ENCODE peak calls at places on chromosomes 3 and 15, in four cellular contexts. V is psoas muscle, C is mucosa of descending colon, R is aorta. Z is an unnamed sample. For H3K4me1, the result is how much of the 10 kb centered on the place peaks cover.

GRCh38 chr3:171646357-171647133 is 163.7 kb downstream of the PLD1 start:
- DNase-seq in C (no peak), R (no peak), V (no peak), Z (peak)

GRCh38 chr3:175002732-175003143 is 143.6 kb downstream of the NAALADL2 start:
- DNase-seq in V (no peak), C (no peak), R (no peak), Z (peak)

GRCh38 chr3:6394944-6395343 is 466.0 kb upstream of the GRM7 start:
- DNase-seq in C (no peak), R (no peak), V (no peak), Z (no peak)

GRCh38 chr15:63238181-63238580 is 39.2 kb upstream of the APH1B start:
- DNase-seq in V (no peak), C (no peak), R (no peak), Z (no peak)

GRCh38 chr15:88035381-88035780 is 221.2 kb downstream of the NTRK3 start:
- DNase-seq in C (no peak), R (no peak), V (no peak), Z (no peak)

GRCh38 chr3:123285479-123285878 is 83.7 kb downstream of the SEC22A start:
- DNase-seq in R (no peak), V (no peak), C (no peak), Z (no peak)

GRCh38 chr3:62113092-62113491 is 260.3 kb downstream of the FEZF2 start:
- DNase-seq in V (no peak), R (no peak), C (no peak), Z (no peak)

GRCh38 chr3:66722675-66723074 is 221.9 kb upstream of the LRIG1 start:
- DNase-seq in V (no peak), R (peak), C (peak), Z (peak)

GRCh38 chr15:99504071-99504822 is 61.5 kb upstream of the MEF2A start:
- DNase-seq in R (no peak), V (no peak), C (no peak), Z (no peak)

GRCh38 chr15:60212536-60212935 is 185.2 kb downstream of the ANXA2 start:
- DNase-seq in R (no peak), V (no peak), C (no peak), Z (peak)

GRCh38 chr3:152471814-152472605 is 203.3 kb downstream of the MBNL1 start:
- DNase-seq in V (peak), R (no peak), C (peak), Z (peak)

GRCh38 chr15:71761649-71762048 is 48.7 kb upstream of the NR2E3 start:
- DNase-seq in R (no peak), C (peak), V (no peak), Z (peak)

GRCh38 chr3:129543999-129544398 is 1.0 kb downstream of the H1-8 start:
- DNase-seq in C (no peak), R (no peak), V (peak), Z (no peak)

GRCh38 chr15:57472861-57473260 is 96.6 kb downstream of the CGNL1 start:
- DNase-seq in V (no peak), C (no peak), R (no peak), Z (no peak)

GRCh38 chr15:69824075-69824876 is 273.4 kb downstream of the TLE3 start:
- DNase-seq in R (no peak), V (no peak), C (no peak), Z (no peak)

GRCh38 chr3:182644800-182645433 is 148.4 kb upstream of the ATP11B start:
- DNase-seq in R (no peak), C (no peak), V (no peak), Z (no peak)

GRCh38 chr15:40536501-40536900 is 28.3 kb downstream of the CCDC32 start:
- DNase-seq in V (no peak), C (no peak), R (no peak), Z (no peak)

GRCh38 chr15:61856295-61856694 is 204.0 kb downstream of the VPS13C start:
- DNase-seq in C (no peak), R (no peak), V (no peak), Z (no peak)

GRCh38 chr15:88897456-88898194 is 2.3 kb upstream of the HAPLN3 start:
- DNase-seq in R (peak), C (peak), V (peak), Z (peak)

GRCh38 chr3:32411442-32411841 is 19.8 kb downstream of the CMTM7 start:
- DNase-seq in R (no peak), V (no peak), C (no peak), Z (no peak)

GRCh38 chr3:122996038-122996580 is 31.5 kb downstream of the SEMA5B start:
- DNase-seq in R (peak), V (no peak), C (no peak), Z (no peak)

GRCh38 chr3:38657369-38657768 is 7.9 kb upstream of the SCN5A start:
- DNase-seq in R (no peak), V (no peak), C (no peak), Z (no peak)

GRCh38 chr3:197354195-197355059 is 56.0 kb upstream of the DLG1 start:
- DNase-seq in C (peak), R (no peak), V (peak), Z (no peak)

GRCh38 chr3:53045107-53045783 is 628 bp downstream of the SFMBT1 start:
- DNase-seq in C (peak), R (peak), V (peak), Z (no peak)

GRCh38 chr3:9398715-9399708 is 1.6 kb downstream of the SETD5 start:
- DNase-seq in V (no peak), R (no peak), C (peak), Z (no peak)
- H3K4me1 ChIP-seq in V (half or more), R (under half), C (half or more), Z (under half)

DNA sequence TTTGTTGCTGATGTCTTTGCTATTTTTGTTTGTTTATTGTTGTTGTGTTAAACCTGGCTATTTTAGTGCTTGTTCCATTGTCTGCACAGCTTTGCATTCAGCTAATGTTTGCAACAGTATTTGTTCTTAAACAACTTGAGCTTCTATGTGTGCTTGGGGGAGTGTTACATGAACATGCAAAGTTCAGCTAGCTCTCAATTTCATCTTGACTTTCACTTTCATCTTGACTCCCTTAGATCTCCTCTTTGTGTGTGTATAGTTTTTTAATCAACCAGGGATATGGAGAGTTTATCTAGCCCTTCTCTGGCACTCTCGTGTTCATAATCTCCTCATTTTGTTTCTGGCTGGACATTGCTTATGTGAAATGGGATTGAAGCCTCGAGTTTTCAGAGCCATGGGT is 212.4 kb upstream of the ZBTB20 start:
- DNase-seq in R (no peak), V (no peak), C (no peak), Z (no peak)
- H3K4me3 ChIP-seq in R (no peak), V (no peak), C (no peak), Z (no peak)

GRCh38 chr3:134331811-134332199 is 42.4 kb downstream of the AMOTL2 start:
- DNase-seq in R (no peak), C (no peak), V (no peak), Z (no peak)
- H3K4me1 ChIP-seq in R (under half), C (under half), V (under half), Z (half or more)

DNA sequence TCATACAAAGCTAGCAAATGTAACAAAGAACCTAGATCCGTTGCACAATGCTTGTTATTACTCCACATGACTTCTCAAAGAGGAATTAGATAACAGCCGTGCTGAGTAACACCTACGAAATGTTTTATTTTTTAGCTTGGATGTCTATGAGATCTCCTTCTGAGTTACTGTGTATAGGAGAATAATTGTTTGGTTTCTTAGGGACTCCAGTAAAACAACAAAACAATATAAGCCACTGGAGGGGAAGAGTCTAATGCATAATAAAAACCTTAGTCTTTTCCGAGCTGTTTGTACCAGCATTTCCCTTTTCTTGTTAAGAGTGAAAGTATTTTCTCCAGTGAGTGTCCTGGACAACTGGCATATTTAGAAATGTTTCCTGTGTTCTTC is 15.6 kb downstream of the SNAP23 start:
- DNase-seq in C (no peak), R (no peak), V (no peak), Z (peak)
- H3K4me3 ChIP-seq in C (no peak), R (no peak), V (no peak), Z (no peak)

GRCh38 chr3:50336452-50337174 is 4.0 kb downstream of the RASSF1 start:
- DNase-seq in V (no peak), C (peak), R (no peak), Z (no peak)

GRCh38 chr3:50338989-50339388 is 1.6 kb downstream of the RASSF1 start:
- DNase-seq in C (no peak), V (no peak), R (no peak), Z (no peak)

GRCh38 chr3:50334339-50335075 is 6.1 kb downstream of the RASSF1 start:
- DNase-seq in V (no peak), C (no peak), R (no peak), Z (no peak)

GRCh38 chr3:50339485-50340196 is 995 bp downstream of the RASSF1 start:
- DNase-seq in R (no peak), C (no peak), V (no peak), Z (no peak)

DNA sequence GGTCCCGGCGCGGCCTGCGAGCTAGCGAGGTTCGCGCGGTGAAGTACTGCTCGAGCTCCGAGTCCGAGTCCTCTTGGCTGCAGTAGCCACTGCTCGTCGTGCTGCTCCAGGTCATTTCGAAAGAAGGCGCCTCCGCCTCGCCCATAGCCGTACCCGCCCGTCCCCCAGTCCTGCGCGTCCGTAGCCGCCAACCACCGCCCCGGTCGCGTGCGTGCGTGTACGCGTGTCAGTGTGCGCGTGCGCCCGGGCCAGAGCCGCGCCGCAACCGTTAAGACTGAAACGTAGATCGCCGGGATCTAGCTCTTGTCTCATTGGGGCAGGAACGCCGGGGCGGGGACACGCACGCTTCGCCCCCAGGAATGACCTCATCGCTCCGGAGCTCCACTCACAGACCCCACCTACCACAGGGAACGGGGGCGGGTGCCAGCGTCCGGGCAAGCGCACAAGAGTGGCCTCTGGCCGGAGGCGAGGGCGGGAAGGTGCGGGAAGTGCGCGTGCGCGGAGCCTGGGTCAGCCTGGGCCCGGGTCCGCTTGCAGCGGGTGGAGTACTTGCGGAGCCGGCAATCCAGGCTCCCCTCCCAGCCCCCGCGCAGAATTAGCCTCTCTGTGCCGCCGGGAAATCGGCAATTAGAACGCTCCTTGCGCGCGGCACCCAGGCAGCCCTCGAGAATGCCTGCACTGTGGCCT is 3.3 kb downstream of the RASSF1 start:
- DNase-seq in C (peak), R (peak), V (peak), Z (peak)
- H3K4me1 ChIP-seq in C (half or more), R (under half), V (half or more), Z (under half)

GRCh38 chr3:120908030-120908802 is at the start of gene STXBP5L:
- DNase-seq in V (peak), C (peak), R (peak), Z (peak)
- H3K4me3 ChIP-seq in V (peak), C (no peak), R (peak), Z (peak)

GRCh38 chr15:78880828-78881227 is 8.1 kb downstream of the MORF4L1 start:
- DNase-seq in V (no peak), R (no peak), C (no peak), Z (no peak)
- H3K4me1 ChIP-seq in V (half or more), R (under half), C (under half), Z (under half)

DNA sequence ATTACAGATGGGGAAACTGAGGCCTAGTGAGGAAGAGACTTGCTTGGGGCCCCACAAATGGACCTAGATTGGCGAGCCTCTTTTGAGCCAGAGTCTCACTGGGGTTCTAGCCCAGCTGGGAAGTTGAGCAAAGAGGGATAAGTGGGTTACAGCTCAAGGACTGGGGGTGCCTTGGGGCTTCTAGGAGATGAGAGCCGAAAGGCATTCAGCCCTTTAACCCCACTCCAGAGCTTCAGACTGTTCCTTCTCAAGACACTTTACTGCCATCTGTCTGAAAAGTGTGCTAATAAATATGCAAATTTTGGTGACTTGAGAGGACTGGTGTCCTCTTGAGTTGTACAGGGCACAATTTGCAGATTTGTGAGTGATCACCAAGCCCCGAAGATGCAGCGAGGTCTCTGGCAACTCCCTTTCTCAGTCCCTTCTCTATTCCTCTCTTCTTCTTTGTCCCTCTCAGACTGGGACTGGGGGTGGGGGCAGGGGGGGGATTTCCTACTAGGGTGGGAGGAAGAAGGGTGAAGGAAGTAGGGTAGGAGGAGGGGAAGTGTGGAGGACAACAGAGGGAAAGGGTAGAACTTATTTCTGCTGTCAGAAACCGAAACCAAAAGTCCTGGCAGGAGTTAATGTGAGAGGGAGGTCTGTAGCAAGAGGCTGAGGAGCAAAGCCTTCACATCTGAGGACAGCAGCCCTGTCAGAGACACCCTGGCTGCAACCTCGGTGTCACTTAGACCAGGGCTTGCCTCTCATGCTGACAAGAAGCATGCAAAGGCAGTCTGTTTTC is 16.2 kb upstream of the ANKDD1A start:
- DNase-seq in C (peak), R (no peak), V (peak), Z (no peak)
- H3K4me3 ChIP-seq in C (no peak), R (no peak), V (peak), Z (peak)

GRCh38 chr15:51833782-51834181 is 4.3 kb downstream of the TMOD3 start:
- DNase-seq in C (no peak), R (no peak), V (no peak), Z (no peak)
- H3K4me1 ChIP-seq in C (under half), R (under half), V (under half), Z (half or more)

DNA sequence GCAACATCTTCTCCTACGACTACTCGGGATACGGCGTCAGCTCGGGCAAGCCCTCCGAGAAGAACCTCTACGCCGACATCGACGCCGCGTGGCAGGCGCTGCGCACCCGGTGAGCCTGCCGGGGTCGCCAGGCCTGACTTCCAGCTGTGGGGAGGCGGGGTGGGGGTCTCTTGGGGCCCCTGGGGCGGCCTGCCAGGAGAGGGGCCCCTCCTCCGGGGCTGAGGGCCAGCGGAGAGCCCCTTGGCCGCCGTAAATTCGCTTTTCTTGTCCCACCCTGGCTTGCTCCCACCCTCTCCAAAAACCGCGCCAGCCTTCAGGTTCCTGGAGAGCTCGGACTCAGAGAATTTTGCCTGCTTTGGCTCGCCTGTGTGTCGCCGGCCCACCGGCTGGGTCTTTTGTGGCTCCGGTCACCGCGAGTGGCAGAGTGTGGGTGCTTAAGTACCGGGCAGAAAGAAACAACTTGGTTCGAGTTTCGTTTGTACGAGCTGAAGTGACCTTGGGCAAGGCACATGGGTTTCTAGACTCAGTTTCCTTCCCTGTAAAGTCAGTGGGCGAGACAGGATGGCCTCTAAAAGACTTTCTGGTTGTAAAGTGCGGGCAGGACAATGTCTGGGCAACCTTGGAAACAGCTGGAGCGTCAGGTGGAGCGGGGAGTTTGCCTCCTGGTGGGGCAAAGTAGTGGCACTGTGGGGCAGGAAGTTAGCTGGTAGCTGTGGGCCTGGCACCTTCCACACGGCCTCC is 971 bp downstream of the ABHD17C start:
- DNase-seq in V (peak), R (no peak), C (peak), Z (no peak)
- H3K4me3 ChIP-seq in V (peak), R (peak), C (peak), Z (peak)